ENCODE peak calls at places on chromosome 13, in seven cellular contexts. Y is epithelial cell of esophagus, Q is cardiac muscle cell, T is A549, I is ascending aorta, E is kidney epithelial cell, P is Peyer's patch. H is an unnamed sample.

GRCh38 chr13:48410199-48410598 is 2.7 kb downstream of the LPAR6 start:
- DNase-seq in Y (peak; percentile 42), Q (no peak), T (no peak), I (no peak), E (no peak), P (no peak), H (no peak)

GRCh38 chr13:39602614-39603366 is at the start of gene LHFPL6:
- DNase-seq in Y (peak; percentile 87), Q (peak; percentile 87), T (peak; percentile 48), I (peak; percentile 35), E (no peak), P (peak; percentile 77), H (peak; percentile 77)

GRCh38 chr13:80516818-80517348 is 176.0 kb upstream of the SPRY2 start:
- DNase-seq in Y (no peak), Q (no peak), T (no peak), I (no peak), E (no peak), P (no peak), H (no peak)

GRCh38 chr13:42333613-42334328 is 61.8 kb downstream of the AKAP11 start:
- DNase-seq in Y (peak; percentile 51), Q (peak; percentile 70), T (peak; percentile 41), I (no peak), E (peak; percentile 4), P (no peak), H (no peak)

GRCh38 chr13:102400619-102401125 is 1.2 kb downstream of the FGF14 start:
- DNase-seq in Y (peak; percentile 48), Q (no peak), T (no peak), I (no peak), E (no peak), P (no peak), H (no peak)

GRCh38 chr13:40189885-40190655 is 476.4 kb downstream of the FOXO1 start:
- DNase-seq in Y (no peak), Q (peak; percentile 52), T (no peak), I (no peak), E (no peak), P (no peak), H (no peak)

GRCh38 chr13:93248627-93249047 is 22.0 kb downstream of the GPC6 start:
- DNase-seq in Y (peak; percentile 49), Q (peak; percentile 70), T (peak; percentile 48), I (no peak), E (no peak), P (no peak), H (no peak)

GRCh38 chr13:91595677-91596076 is 197.3 kb downstream of the GPC5 start:
- DNase-seq in Y (no peak), Q (no peak), T (no peak), I (no peak), E (no peak), P (no peak), H (no peak)

GRCh38 chr13:26037302-26037701 is 14.5 kb downstream of the SHISA2 start:
- DNase-seq in Y (peak; percentile 37), Q (peak; percentile 43), T (peak; percentile 19), I (no peak), E (no peak), P (no peak), H (no peak)

GRCh38 chr13:82800391-82800790 is 1081.9 kb downstream of the SLITRK1 start:
- DNase-seq in Y (peak; percentile 5), Q (peak; percentile 1), T (no peak), I (no peak), E (no peak), P (no peak), H (no peak)

GRCh38 chr13:111493468-111493867 is 173.0 kb downstream of the TEX29 start:
- DNase-seq in Y (no peak), Q (no peak), T (no peak), I (no peak), E (no peak), P (peak; percentile 23), H (no peak)

GRCh38 chr13:36536546-36536945 is 104.3 kb downstream of the CCNA1 start:
- DNase-seq in Y (no peak), Q (no peak), T (no peak), I (no peak), E (no peak), P (no peak), H (no peak)

GRCh38 chr13:108155185-108156106 is 59.9 kb downstream of the LIG4 start:
- DNase-seq in Y (peak; percentile 48), Q (peak; percentile 64), T (peak; percentile 29), I (no peak), E (no peak), P (peak; percentile 80), H (peak; percentile 77)

GRCh38 chr13:91664036-91664435 is 265.6 kb downstream of the GPC5 start:
- DNase-seq in Y (peak; percentile 48), Q (no peak), T (no peak), I (no peak), E (no peak), P (no peak), H (no peak)

GRCh38 chr13:69566104-69566716 is 541.4 kb upstream of the ATXN8OS start:
- DNase-seq in Y (no peak), Q (no peak), T (no peak), I (no peak), E (no peak), P (no peak), H (no peak)

GRCh38 chr13:109787135-109787954 is 962 bp upstream of the IRS2 start:
- DNase-seq in Y (peak; percentile 35), Q (peak; percentile 56), T (no peak), I (no peak), E (no peak), P (peak; percentile 59), H (no peak)

DNA sequence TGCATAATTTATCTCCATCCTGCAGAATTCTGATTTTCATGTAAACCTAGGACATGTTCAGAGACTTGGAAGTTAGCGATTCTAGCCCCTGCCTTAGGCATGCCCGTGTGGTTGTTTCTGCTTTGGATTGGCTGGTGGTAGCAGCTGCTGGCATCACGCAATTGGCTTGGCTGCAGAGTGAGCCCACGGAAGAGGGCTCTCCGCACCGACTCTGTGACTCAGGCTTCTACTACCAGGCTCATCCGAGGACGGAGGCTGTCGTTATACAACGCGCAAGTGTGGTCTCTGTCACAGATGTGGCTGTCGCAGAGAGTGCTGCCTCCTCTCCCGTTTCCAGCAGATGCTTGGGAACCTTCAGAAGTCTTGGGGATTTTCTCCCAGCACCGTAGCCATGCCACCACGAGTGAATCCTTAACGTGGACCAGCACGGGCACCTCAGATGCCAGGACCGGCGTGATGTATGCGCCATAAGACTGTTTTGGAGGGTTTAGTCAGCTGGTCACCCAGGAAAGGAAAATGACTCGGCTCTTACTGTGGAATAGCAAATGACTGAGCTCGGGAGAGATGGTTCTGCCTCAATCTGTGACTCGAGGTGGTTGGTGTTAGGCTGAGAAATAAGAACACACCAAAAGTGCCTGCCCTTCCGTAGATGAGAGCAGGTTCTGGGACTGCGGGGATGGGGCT is 61.0 kb upstream of the F7 start:
- DNase-seq in Y (no peak), Q (no peak), T (no peak), I (no peak), E (no peak), P (no peak), H (no peak)
- H3K4me3 ChIP-seq in Y (no peak overlapping the region), Q (no peak overlapping the region), T (no peak overlapping the region), I (peak overlapping the region; percentile 66), E (no peak overlapping the region), P (no peak overlapping the region), H (no peak overlapping the region)

GRCh38 chr13:44380404-44381165 is 7.0 kb downstream of the SERP2 start:
- DNase-seq in Y (no peak), Q (no peak), T (no peak), I (no peak), E (no peak), P (no peak), H (no peak)

GRCh38 chr13:44374348-44374712 is 706 bp downstream of the SERP2 start:
- DNase-seq in Y (no peak), Q (no peak), T (no peak), I (no peak), E (no peak), P (no peak), H (no peak)

GRCh38 chr13:44379885-44380284 is 6.3 kb downstream of the SERP2 start:
- DNase-seq in Y (peak; percentile 45), Q (no peak), T (no peak), I (no peak), E (no peak), P (no peak), H (no peak)

GRCh38 chr13:44382635-44383145 is 9.1 kb downstream of the SERP2 start:
- DNase-seq in Y (no peak), Q (no peak), T (no peak), I (no peak), E (no peak), P (no peak), H (no peak)

GRCh38 chr13:44378277-44378676 is 4.7 kb downstream of the SERP2 start:
- DNase-seq in Y (no peak), Q (no peak), T (no peak), I (no peak), E (no peak), P (no peak), H (no peak)
- H3K4me3 ChIP-seq in Y (no peak overlapping the region), Q (no peak overlapping the region), T (no peak overlapping the region), I (no peak overlapping the region), E (no peak overlapping the region), P (no peak overlapping the region), H (no peak overlapping the region)

GRCh38 chr13:113845723-113846638 is 17.9 kb downstream of the GAS6 start:
- DNase-seq in Y (no peak), Q (no peak), T (no peak), I (no peak), E (no peak), P (no peak), H (no peak)
- H3K4me3 ChIP-seq in Y (no peak overlapping the region), Q (no peak overlapping the region), T (no peak overlapping the region), I (no peak overlapping the region), E (no peak overlapping the region), P (no peak overlapping the region), H (no peak overlapping the region)

GRCh38 chr13:100660761-100661160 is 13.8 kb downstream of the TMTC4 start:
- DNase-seq in Y (no peak), Q (no peak), T (no peak), I (no peak), E (no peak), P (no peak), H (no peak)

GRCh38 chr13:100662470-100663211 is 12.0 kb downstream of the TMTC4 start:
- DNase-seq in Y (no peak), Q (no peak), T (no peak), I (no peak), E (no peak), P (no peak), H (no peak)

GRCh38 chr13:100657881-100658315 is 16.7 kb downstream of the TMTC4 start:
- DNase-seq in Y (no peak), Q (no peak), T (no peak), I (no peak), E (no peak), P (no peak), H (no peak)

GRCh38 chr13:100658363-100658762 is 16.2 kb downstream of the TMTC4 start:
- DNase-seq in Y (no peak), Q (no peak), T (no peak), I (no peak), E (no peak), P (no peak), H (no peak)

DNA sequence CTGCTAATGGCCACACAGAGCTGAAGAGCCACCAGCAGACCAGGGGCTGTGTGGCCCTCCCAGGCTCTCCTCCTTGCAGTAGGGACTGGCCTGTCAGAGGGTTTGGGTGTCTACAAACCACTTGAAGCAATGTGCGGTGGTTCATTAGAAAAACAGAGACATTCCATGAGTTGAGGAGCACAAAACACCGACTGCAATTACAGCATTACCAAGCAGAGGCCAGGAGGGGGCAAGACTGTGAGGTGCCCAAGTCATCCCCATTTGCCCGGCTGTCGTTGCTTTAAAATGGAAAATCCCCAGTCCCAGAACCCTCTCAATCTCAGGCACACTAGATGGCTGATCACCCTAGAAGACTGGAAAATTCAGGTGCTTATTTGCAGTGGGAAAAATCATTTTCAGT is 15.0 kb downstream of the TMTC4 start:
- DNase-seq in Y (no peak), Q (no peak), T (no peak), I (no peak), E (no peak), P (no peak), H (no peak)
- H3K4me3 ChIP-seq in Y (no peak overlapping the region), Q (no peak overlapping the region), T (no peak overlapping the region), I (no peak overlapping the region), E (no peak overlapping the region), P (no peak overlapping the region), H (no peak overlapping the region)

H was measured in tibial nerve.